ENCODE peak calls at places on chromosomes 4 and X, in eight cellular contexts. K is cardiac muscle cell; X is fibroblast of lung; A is dorsolateral prefrontal cortex; E is fibroblast of mammary gland; Z is transverse colon; D is body of pancreas; U is CD8-positive, alpha-beta T cell. P is an unnamed sample.

GRCh38 chrX:98459669-98460068 is 1576.0 kb downstream of the RPA4 start:
- DNase-seq in K (no peak), X (no peak), A (no peak), E (no peak), Z (no peak), D (no peak), U (no peak), P (no peak)

GRCh38 chr4:98546910-98547544 is 111.4 kb downstream of the TSPAN5 start:
- DNase-seq in K (peak; percentile 86), X (peak; percentile 71), A (peak; percentile 67), E (peak; percentile 67), Z (no peak), D (no peak), U (no peak), P (peak; percentile 79)

GRCh38 chr4:10567766-10568165 is 110.5 kb upstream of the ZNF518B start:
- DNase-seq in K (peak; percentile 40), X (no peak), A (no peak), E (no peak), Z (no peak), D (no peak), U (no peak), P (no peak)

GRCh38 chr4:185424905-185425599 is 712 bp downstream of the UFSP2 start:
- DNase-seq in K (peak; percentile 2), X (no peak), A (peak; percentile 11), E (peak; percentile 34), Z (no peak), D (no peak), U (no peak), P (no peak)

GRCh38 chr4:109611045-109611616 is 51.1 kb downstream of the MCUB start:
- DNase-seq in K (peak; percentile 6), X (peak; percentile 33), A (no peak), E (no peak), Z (no peak), D (no peak), U (no peak), P (peak; percentile 77)

GRCh38 chr4:16140520-16141249 is 56.9 kb upstream of the PROM1 start:
- DNase-seq in K (peak; percentile 96), X (peak; percentile 99), A (no peak), E (peak; percentile 90), Z (peak; percentile 84), D (peak; percentile 78), U (no peak), P (peak; percentile 90)

GRCh38 chr4:3421470-3421869 is 20.3 kb upstream of the HGFAC start:
- DNase-seq in K (no peak), X (no peak), A (no peak), E (no peak), Z (no peak), D (no peak), U (no peak), P (no peak)

GRCh38 chr4:158948071-158948470 is 154.8 kb upstream of the RAPGEF2 start:
- DNase-seq in K (no peak), X (no peak), A (no peak), E (no peak), Z (no peak), D (no peak), U (no peak), P (no peak)

GRCh38 chr4:118941799-118942198 is 53.1 kb downstream of the SYNPO2 start:
- DNase-seq in K (peak; percentile 41), X (peak; percentile 39), A (no peak), E (peak; percentile 66), Z (no peak), D (no peak), U (no peak), P (peak; percentile 87)

GRCh38 chr4:55887594-55887993 is 34.1 kb downstream of the EXOC1 start:
- DNase-seq in K (no peak), X (no peak), A (no peak), E (no peak), Z (no peak), D (no peak), U (no peak), P (no peak)

GRCh38 chr4:3366893-3367775 is 74.3 kb downstream of the RGS12 start:
- DNase-seq in K (no peak), X (no peak), A (no peak), E (no peak), Z (no peak), D (no peak), U (no peak), P (no peak)

GRCh38 chr4:88283661-88284377 is 542 bp downstream of the PPM1K start:
- DNase-seq in K (peak; percentile 77), X (peak; percentile 66), A (peak; percentile 59), E (peak; percentile 54), Z (peak; percentile 61), D (peak; percentile 79), U (peak; percentile 76), P (peak; percentile 77)

GRCh38 chrX:49856819-49857218 is 22.5 kb upstream of the USP27X start:
- DNase-seq in K (no peak), X (no peak), A (no peak), E (no peak), Z (no peak), D (no peak), U (no peak), P (no peak)
- H3K4me3 ChIP-seq in K (no peak overlapping the region), X (no peak overlapping the region), A (no peak overlapping the region), E (no peak overlapping the region), Z (no peak overlapping the region), D (no peak overlapping the region), U (no peak overlapping the region), P (no peak overlapping the region)

DNA sequence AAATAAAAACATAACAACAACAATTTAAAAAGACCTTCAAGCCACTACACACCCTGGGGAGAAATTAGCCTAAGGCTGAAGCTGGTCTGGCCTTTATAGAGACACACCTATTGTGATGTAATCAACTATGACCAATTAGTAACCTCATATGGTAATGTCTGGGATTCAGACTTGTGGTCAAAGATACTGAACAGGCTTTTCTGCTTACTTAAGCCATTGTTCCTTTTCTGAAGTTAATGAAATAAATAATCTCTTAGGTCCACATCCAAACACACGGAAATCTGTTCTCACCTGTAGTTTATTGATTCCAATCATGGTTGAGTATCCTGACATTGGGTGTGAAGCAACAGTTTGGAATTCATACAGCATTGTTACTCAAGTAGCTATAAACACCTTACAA is 152.5 kb downstream of the PLS3 start:
- DNase-seq in K (no peak), X (no peak), A (no peak), E (no peak), Z (no peak), D (no peak), U (no peak), P (no peak)
- TF ChIP-seq CTCF in K (no peak), X (no peak), A (no peak), E (no peak), Z (no peak), D (no peak), U (no peak), P (no peak)

GRCh38 chrX:153827016-153827415 is 3.3 kb downstream of the PDZD4 start:
- DNase-seq in K (no peak), X (no peak), A (no peak), E (no peak), Z (no peak), D (no peak), U (no peak), P (no peak)

GRCh38 chrX:153828723-153829548 is 1.4 kb downstream of the PDZD4 start:
- DNase-seq in K (peak; percentile 15), X (no peak), A (no peak), E (no peak), Z (no peak), D (no peak), U (no peak), P (no peak)

GRCh38 chrX:153827903-153828302 is 2.4 kb downstream of the PDZD4 start:
- DNase-seq in K (no peak), X (no peak), A (no peak), E (no peak), Z (no peak), D (no peak), U (no peak), P (no peak)

GRCh38 chrX:153829549-153829798 is 870 bp downstream of the PDZD4 start:
- DNase-seq in K (no peak), X (no peak), A (no peak), E (no peak), Z (no peak), D (no peak), U (no peak), P (no peak)

GRCh38 chrX:153828308-153828707 is 2.0 kb downstream of the PDZD4 start:
- DNase-seq in K (peak; percentile 14), X (no peak), A (no peak), E (no peak), Z (no peak), D (no peak), U (no peak), P (peak; percentile 1)
- H3K4me3 ChIP-seq in K (no peak overlapping the region), X (no peak overlapping the region), A (no peak overlapping the region), E (no peak overlapping the region), Z (peak overlapping the region; percentile 51), D (no peak overlapping the region), U (no peak overlapping the region), P (no peak overlapping the region)

GRCh38 chr4:143178923-143179322 is 5.8 kb upstream of the USP38 start:
- DNase-seq in K (no peak), X (no peak), A (no peak), E (no peak), Z (no peak), D (no peak), U (no peak), P (no peak)
- TF ChIP-seq CTCF in K (no peak), X (no peak), A (no peak), E (no peak), Z (no peak), D (no peak), U (no peak), P (no peak)

P was measured in fibroblast of villous mesenchyme.